ENCODE peak calls at places on chromosomes 13 and 19, in eight cellular contexts. Q is activated CD4-positive, alpha-beta T cell treated with anti-CD3 and anti-CD28 coated beads for 24 hours; D is neural progenitor cell; M is stimulated activated CD4-positive, alpha-beta T cell treated with anti-CD3 and anti-CD28 coated beads, TNF-alpha, amount 100 ng/mL, for 48 hours; L is AG04450; U is mucosa of gallbladder; V is activated CD4-positive, alpha-beta memory T cell treated with anti-CD3 and anti-CD28 coated beads for 36 hours; K is amygdala. J is an unnamed sample.
A peak's percentile ranks its signal among the peaks of the same experiment; 100 is the strongest.

GRCh38 chr19:29308977-29309520 is 96.1 kb upstream of the UQCRFS1 start:
- DNase-seq in Q (no peak), D (peak; percentile 46), M (no peak), L (no peak), U (no peak), V (no peak), K (no peak), J (peak; percentile 45)

GRCh38 chr13:112053167-112053743 is 13.7 kb upstream of the SOX1 start:
- DNase-seq in Q (no peak), D (peak; percentile 81), M (no peak), L (no peak), U (no peak), V (no peak), K (no peak), J (no peak)

GRCh38 chr13:49220035-49220855 is at the start of gene MLNR:
- DNase-seq in Q (peak; percentile 24), D (peak; percentile 76), M (no peak), L (no peak), U (no peak), V (peak; percentile 58), K (no peak), J (peak; percentile 77)

GRCh38 chr19:17686592-17687042 is 1.5 kb downstream of the UNC13A start:
- DNase-seq in Q (no peak), D (peak; percentile 66), M (no peak), L (no peak), U (no peak), V (peak; percentile 20), K (no peak), J (peak; percentile 36)

GRCh38 chr19:2561895-2562294 is 86.0 kb downstream of the GADD45B start:
- DNase-seq in Q (peak; percentile 62), D (no peak), M (peak; percentile 13), L (no peak), U (no peak), V (peak; percentile 86), K (no peak), J (no peak)

GRCh38 chr19:2488405-2488941 is 12.5 kb downstream of the GADD45B start:
- DNase-seq in Q (no peak), D (no peak), M (no peak), L (no peak), U (no peak), V (peak; percentile 16), K (no peak), J (no peak)

GRCh38 chr19:51135004-51135403 is 7.1 kb upstream of the SIGLEC7 start:
- DNase-seq in Q (no peak), D (no peak), M (no peak), L (no peak), U (no peak), V (no peak), K (no peak), J (no peak)

GRCh38 chr19:15262011-15262410 is 29.8 kb upstream of the EPHX3 start:
- DNase-seq in Q (no peak), D (no peak), M (no peak), L (no peak), U (no peak), V (no peak), K (no peak), J (no peak)

GRCh38 chr19:53659292-53659691 is 27.5 kb downstream of the DPRX start:
- DNase-seq in Q (no peak), D (peak; percentile 80), M (no peak), L (no peak), U (peak; percentile 15), V (peak; percentile 9), K (no peak), J (peak; percentile 73)

GRCh38 chr13:114108894-114109293 is 23.5 kb downstream of the RASA3 start:
- DNase-seq in Q (no peak), D (no peak), M (no peak), L (no peak), U (no peak), V (no peak), K (no peak), J (no peak)